ENCODE peak calls at places on chromosomes 2 and 18, in four cellular contexts. X, Q, J and V are unnamed samples.
A peak's percentile ranks its signal among the peaks of the same experiment; 100 is the strongest.

GRCh38 chr2:173762864-173763263 is 202.3 kb downstream of the SP3 start:
- DNase-seq in X (no peak), Q (no peak), J (no peak), V (no peak)

GRCh38 chr2:186113284-186113683 is 372.8 kb upstream of the ZC3H15 start:
- DNase-seq in X (no peak), Q (no peak), J (no peak), V (no peak)

GRCh38 chr2:194867328-194867727 is 789.7 kb upstream of the SLC39A10 start:
- DNase-seq in X (no peak), Q (no peak), J (no peak), V (no peak)

GRCh38 chr2:78682781-78683180 is 342.7 kb upstream of the REG3G start:
- DNase-seq in X (peak; percentile 64), Q (no peak), J (no peak), V (no peak)

GRCh38 chr18:34592961-34593382 is 117.1 kb upstream of the DTNA start:
- DNase-seq in X (peak; percentile 88), Q (no peak), J (peak; percentile 71), V (peak; percentile 83)

GRCh38 chr18:49441338-49441938 is 19.0 kb downstream of the DYM start:
- DNase-seq in X (no peak), Q (no peak), J (no peak), V (no peak)

GRCh38 chr2:121043061-121043826 is 241.8 kb downstream of the TFCP2L1 start:
- DNase-seq in X (no peak), Q (no peak), J (no peak), V (no peak)

GRCh38 chr2:26704441-26704977 is 12.0 kb downstream of the KCNK3 start:
- DNase-seq in X (peak; percentile 79), Q (no peak), J (no peak), V (no peak)

GRCh38 chr2:1742680-1743395 is 1.5 kb downstream of the PXDN start:
- DNase-seq in X (peak; percentile 94), Q (no peak), J (peak; percentile 86), V (peak; percentile 90)

GRCh38 chr2:28639092-28639691 is 112.4 kb upstream of the PPP1CB start:
- DNase-seq in X (no peak), Q (no peak), J (no peak), V (no peak)

GRCh38 chr2:218826791-218827190 is 4.8 kb downstream of the PRKAG3 start:
- DNase-seq in X (no peak), Q (no peak), J (no peak), V (no peak)

GRCh38 chr2:30823452-30823851 is 16.2 kb upstream of the CAPN13 start:
- DNase-seq in X (no peak), Q (no peak), J (no peak), V (no peak)

GRCh38 chr18:11553098-11553940 is 56.1 kb upstream of the SLC35G4 start:
- DNase-seq in X (peak; percentile 70), Q (peak; percentile 70), J (no peak), V (peak; percentile 88)

GRCh38 chr2:170324640-170325046 is 146.7 kb downstream of the MYO3B start:
- DNase-seq in X (peak; percentile 70), Q (peak; percentile 32), J (no peak), V (peak; percentile 97)

GRCh38 chr2:159124441-159124911 is 156.0 kb downstream of the TANC1 start:
- DNase-seq in X (peak; percentile 92), Q (no peak), J (no peak), V (no peak)

GRCh38 chr2:28166956-28167355 is 225.7 kb upstream of the FOSL2 start:
- DNase-seq in X (no peak), Q (no peak), J (no peak), V (no peak)

GRCh38 chr2:191866675-191867506 is 20.0 kb upstream of the CAVIN2 start:
- DNase-seq in X (peak; percentile 65), Q (no peak), J (no peak), V (no peak)

GRCh38 chr2:120818441-120818920 is 82.8 kb downstream of the GLI2 start:
- DNase-seq in X (no peak), Q (no peak), J (peak; percentile 28), V (no peak)

GRCh38 chr18:74951165-74951760 is 257.7 kb downstream of the PTGR3 start:
- DNase-seq in X (no peak), Q (peak; percentile 28), J (peak; percentile 53), V (no peak)

GRCh38 chr2:29519996-29520395 is 401.4 kb downstream of the ALK start:
- DNase-seq in X (no peak), Q (no peak), J (no peak), V (no peak)

GRCh38 chr2:134218928-134219707 is 34.8 kb upstream of the MGAT5 start:
- DNase-seq in X (peak; percentile 55), Q (no peak), J (peak; percentile 53), V (peak; percentile 58)

GRCh38 chr2:188966079-188966571 is 8.0 kb upstream of the COL3A1 start:
- DNase-seq in X (no peak), Q (no peak), J (no peak), V (no peak)

GRCh38 chr18:10892801-10893595 is 256.4 kb downstream of the PIEZO2 start:
- DNase-seq in X (no peak), Q (no peak), J (no peak), V (no peak)

GRCh38 chr2:234404957-234405356 is 91.9 kb downstream of the ARL4C start:
- DNase-seq in X (no peak), Q (no peak), J (no peak), V (no peak)

GRCh38 chr2:231640646-231641111 is 48.0 kb downstream of the TEX44 start:
- DNase-seq in X (peak; percentile 53), Q (no peak), J (peak; percentile 73), V (no peak)

GRCh38 chr18:2912357-2913299 is 65.8 kb downstream of the EMILIN2 start:
- DNase-seq in X (peak; percentile 46), Q (no peak), J (no peak), V (peak; percentile 63)

GRCh38 chr2:98086491-98087446 is at the start of gene VWA3B:
- DNase-seq in X (peak; percentile 89), Q (peak; percentile 91), J (peak; percentile 86), V (peak; percentile 95)

GRCh38 chr2:71240794-71241193 is 13.9 kb upstream of the PAIP2B start:
- DNase-seq in X (no peak), Q (no peak), J (peak; percentile 47), V (no peak)

GRCh38 chr2:33614190-33614589 is 15.1 kb upstream of the FAM98A start:
- DNase-seq in X (no peak), Q (no peak), J (no peak), V (no peak)

GRCh38 chr2:43609304-43609883 is 13.6 kb upstream of the THADA start:
- DNase-seq in X (peak; percentile 59), Q (peak; percentile 40), J (no peak), V (peak; percentile 72)

GRCh38 chr2:12350821-12351220 is 365.9 kb upstream of the TRIB2 start:
- DNase-seq in X (no peak), Q (no peak), J (no peak), V (no peak)

GRCh38 chr2:241066893-241067341 is 35.2 kb downstream of the MTERF4 start:
- DNase-seq in X (peak; percentile 68), Q (peak; percentile 43), J (no peak), V (peak; percentile 91)

GRCh38 chr2:138094031-138094430 is 129.8 kb downstream of the HNMT start:
- DNase-seq in X (no peak), Q (no peak), J (no peak), V (peak; percentile 52)